ENCODE peak calls at places on chromosomes 3 and 15, in six cellular contexts. One of them, this sample, is unnamed. For H3K4me1, the result is how much of the 10 kb centered on the place peaks cover.

GRCh38 chr3:172918165-172918564 is 167.6 kb downstream of the ECT2 start:
- DNase-seq in effector memory CD4-positive, alpha-beta T cell: no peak
- DNase-seq in upper lobe of right lung: no peak
- DNase-seq in uterus: no peak
- DNase-seq in foreskin keratinocyte: no peak
- DNase-seq in naive thymus-derived CD4-positive, alpha-beta T cell: no peak
- DNase-seq in this sample: no peak

GRCh38 chr3:47342812-47343211 is 38.0 kb upstream of the PTPN23 start:
- DNase-seq in effector memory CD4-positive, alpha-beta T cell: no peak
- DNase-seq in upper lobe of right lung: no peak
- DNase-seq in uterus: no peak
- DNase-seq in foreskin keratinocyte: no peak
- DNase-seq in naive thymus-derived CD4-positive, alpha-beta T cell: no peak
- DNase-seq in this sample: no peak

GRCh38 chr3:186955898-186956696 is 25.8 kb downstream of the ST6GAL1 start:
- DNase-seq in effector memory CD4-positive, alpha-beta T cell: no peak
- DNase-seq in upper lobe of right lung: no peak
- DNase-seq in uterus: no peak
- DNase-seq in foreskin keratinocyte: no peak
- DNase-seq in naive thymus-derived CD4-positive, alpha-beta T cell: no peak
- DNase-seq in this sample: no peak

GRCh38 chr15:49438970-49439631 is 16.1 kb downstream of the FGF7 start:
- DNase-seq in effector memory CD4-positive, alpha-beta T cell: no peak
- DNase-seq in upper lobe of right lung: no peak
- DNase-seq in uterus: peak
- DNase-seq in foreskin keratinocyte: no peak
- DNase-seq in naive thymus-derived CD4-positive, alpha-beta T cell: no peak
- DNase-seq in this sample: peak

GRCh38 chr15:39642011-39642640 is 61.2 kb downstream of the THBS1 start:
- DNase-seq in effector memory CD4-positive, alpha-beta T cell: no peak
- DNase-seq in upper lobe of right lung: no peak
- DNase-seq in uterus: no peak
- DNase-seq in foreskin keratinocyte: peak
- DNase-seq in naive thymus-derived CD4-positive, alpha-beta T cell: no peak
- DNase-seq in this sample: no peak

GRCh38 chr3:66115858-66116654 is 77.3 kb upstream of the MAGI1 start:
- DNase-seq in effector memory CD4-positive, alpha-beta T cell: no peak
- DNase-seq in upper lobe of right lung: no peak
- DNase-seq in uterus: peak
- DNase-seq in foreskin keratinocyte: peak
- DNase-seq in naive thymus-derived CD4-positive, alpha-beta T cell: no peak
- DNase-seq in this sample: no peak

GRCh38 chr3:84680700-84681099 is 278.1 kb upstream of the CADM2 start:
- DNase-seq in effector memory CD4-positive, alpha-beta T cell: no peak
- DNase-seq in upper lobe of right lung: no peak
- DNase-seq in uterus: no peak
- DNase-seq in foreskin keratinocyte: no peak
- DNase-seq in naive thymus-derived CD4-positive, alpha-beta T cell: no peak
- DNase-seq in this sample: no peak

GRCh38 chr3:138725116-138725515 is 109.6 kb downstream of the PIK3CB start:
- DNase-seq in effector memory CD4-positive, alpha-beta T cell: no peak
- DNase-seq in upper lobe of right lung: no peak
- DNase-seq in uterus: no peak
- DNase-seq in foreskin keratinocyte: no peak
- DNase-seq in naive thymus-derived CD4-positive, alpha-beta T cell: no peak
- DNase-seq in this sample: no peak

GRCh38 chr3:32733631-32734229 is 48.7 kb downstream of the CNOT10 start:
- DNase-seq in effector memory CD4-positive, alpha-beta T cell: no peak
- DNase-seq in upper lobe of right lung: no peak
- DNase-seq in uterus: no peak
- DNase-seq in foreskin keratinocyte: no peak
- DNase-seq in naive thymus-derived CD4-positive, alpha-beta T cell: peak
- DNase-seq in this sample: no peak

GRCh38 chr15:81108427-81108826 is 25.6 kb upstream of the CFAP161 start:
- DNase-seq in effector memory CD4-positive, alpha-beta T cell: no peak
- DNase-seq in upper lobe of right lung: no peak
- DNase-seq in uterus: no peak
- DNase-seq in foreskin keratinocyte: no peak
- DNase-seq in naive thymus-derived CD4-positive, alpha-beta T cell: no peak
- DNase-seq in this sample: no peak

GRCh38 chr3:144142151-144142855 is 170.7 kb downstream of the DIPK2A start:
- DNase-seq in effector memory CD4-positive, alpha-beta T cell: no peak
- DNase-seq in upper lobe of right lung: no peak
- DNase-seq in uterus: peak
- DNase-seq in foreskin keratinocyte: peak
- DNase-seq in naive thymus-derived CD4-positive, alpha-beta T cell: no peak
- DNase-seq in this sample: peak

GRCh38 chr15:26879770-26880169 is 12.9 kb downstream of the GABRA5 start:
- DNase-seq in effector memory CD4-positive, alpha-beta T cell: no peak
- DNase-seq in upper lobe of right lung: no peak
- DNase-seq in uterus: no peak
- DNase-seq in foreskin keratinocyte: no peak
- DNase-seq in naive thymus-derived CD4-positive, alpha-beta T cell: no peak
- DNase-seq in this sample: no peak

GRCh38 chr3:16808393-16809107 is 76.2 kb upstream of the PLCL2 start:
- DNase-seq in effector memory CD4-positive, alpha-beta T cell: no peak
- DNase-seq in upper lobe of right lung: no peak
- DNase-seq in uterus: no peak
- DNase-seq in foreskin keratinocyte: no peak
- DNase-seq in naive thymus-derived CD4-positive, alpha-beta T cell: no peak
- DNase-seq in this sample: no peak

GRCh38 chr3:13203398-13204176 is 130.4 kb upstream of the IQSEC1 start:
- DNase-seq in effector memory CD4-positive, alpha-beta T cell: no peak
- DNase-seq in upper lobe of right lung: peak
- DNase-seq in uterus: no peak
- DNase-seq in foreskin keratinocyte: no peak
- DNase-seq in naive thymus-derived CD4-positive, alpha-beta T cell: no peak
- DNase-seq in this sample: no peak

GRCh38 chr3:97297032-97297431 is 467.5 kb upstream of the ARL6 start:
- DNase-seq in effector memory CD4-positive, alpha-beta T cell: no peak
- DNase-seq in upper lobe of right lung: no peak
- DNase-seq in uterus: no peak
- DNase-seq in foreskin keratinocyte: no peak
- DNase-seq in naive thymus-derived CD4-positive, alpha-beta T cell: no peak
- DNase-seq in this sample: no peak

GRCh38 chr3:59545369-59545768 is 495.5 kb upstream of the CFAP20DC start:
- DNase-seq in effector memory CD4-positive, alpha-beta T cell: no peak
- DNase-seq in upper lobe of right lung: no peak
- DNase-seq in uterus: no peak
- DNase-seq in foreskin keratinocyte: no peak
- DNase-seq in naive thymus-derived CD4-positive, alpha-beta T cell: no peak
- DNase-seq in this sample: no peak

GRCh38 chr15:68410466-68411200 is 21.3 kb downstream of the ITGA11 start:
- DNase-seq in effector memory CD4-positive, alpha-beta T cell: no peak
- DNase-seq in upper lobe of right lung: peak
- DNase-seq in uterus: peak
- DNase-seq in foreskin keratinocyte: no peak
- DNase-seq in naive thymus-derived CD4-positive, alpha-beta T cell: no peak
- DNase-seq in this sample: no peak

GRCh38 chr15:77027697-77028450 is 32.9 kb downstream of the PSTPIP1 start:
- DNase-seq in effector memory CD4-positive, alpha-beta T cell: no peak
- DNase-seq in upper lobe of right lung: peak
- DNase-seq in uterus: peak
- DNase-seq in foreskin keratinocyte: no peak
- DNase-seq in naive thymus-derived CD4-positive, alpha-beta T cell: no peak
- DNase-seq in this sample: no peak

GRCh38 chr15:77028451-77029165 is 33.7 kb downstream of the PSTPIP1 start:
- DNase-seq in effector memory CD4-positive, alpha-beta T cell: no peak
- DNase-seq in upper lobe of right lung: peak
- DNase-seq in uterus: no peak
- DNase-seq in foreskin keratinocyte: no peak
- DNase-seq in naive thymus-derived CD4-positive, alpha-beta T cell: no peak
- DNase-seq in this sample: no peak

GRCh38 chr15:77026501-77027110 is 31.7 kb downstream of the PSTPIP1 start:
- DNase-seq in effector memory CD4-positive, alpha-beta T cell: no peak
- DNase-seq in upper lobe of right lung: peak
- DNase-seq in uterus: no peak
- DNase-seq in foreskin keratinocyte: no peak
- DNase-seq in naive thymus-derived CD4-positive, alpha-beta T cell: no peak
- DNase-seq in this sample: no peak

GRCh38 chr15:77025941-77026411 is 31.1 kb downstream of the PSTPIP1 start:
- DNase-seq in effector memory CD4-positive, alpha-beta T cell: no peak
- DNase-seq in upper lobe of right lung: peak
- DNase-seq in uterus: no peak
- DNase-seq in foreskin keratinocyte: no peak
- DNase-seq in naive thymus-derived CD4-positive, alpha-beta T cell: no peak
- DNase-seq in this sample: peak

GRCh38 chr15:77027111-77027696 is 32.3 kb downstream of the PSTPIP1 start:
- DNase-seq in effector memory CD4-positive, alpha-beta T cell: no peak
- DNase-seq in upper lobe of right lung: peak
- DNase-seq in uterus: no peak
- DNase-seq in foreskin keratinocyte: no peak
- DNase-seq in naive thymus-derived CD4-positive, alpha-beta T cell: no peak
- DNase-seq in this sample: peak
- H3K4me1 ChIP-seq in effector memory CD4-positive, alpha-beta T cell: under half
- H3K4me1 ChIP-seq in upper lobe of right lung: under half
- H3K4me1 ChIP-seq in uterus: under half
- H3K4me1 ChIP-seq in foreskin keratinocyte: under half
- H3K4me1 ChIP-seq in naive thymus-derived CD4-positive, alpha-beta T cell: under half
- H3K4me1 ChIP-seq in this sample: under half

DNA sequence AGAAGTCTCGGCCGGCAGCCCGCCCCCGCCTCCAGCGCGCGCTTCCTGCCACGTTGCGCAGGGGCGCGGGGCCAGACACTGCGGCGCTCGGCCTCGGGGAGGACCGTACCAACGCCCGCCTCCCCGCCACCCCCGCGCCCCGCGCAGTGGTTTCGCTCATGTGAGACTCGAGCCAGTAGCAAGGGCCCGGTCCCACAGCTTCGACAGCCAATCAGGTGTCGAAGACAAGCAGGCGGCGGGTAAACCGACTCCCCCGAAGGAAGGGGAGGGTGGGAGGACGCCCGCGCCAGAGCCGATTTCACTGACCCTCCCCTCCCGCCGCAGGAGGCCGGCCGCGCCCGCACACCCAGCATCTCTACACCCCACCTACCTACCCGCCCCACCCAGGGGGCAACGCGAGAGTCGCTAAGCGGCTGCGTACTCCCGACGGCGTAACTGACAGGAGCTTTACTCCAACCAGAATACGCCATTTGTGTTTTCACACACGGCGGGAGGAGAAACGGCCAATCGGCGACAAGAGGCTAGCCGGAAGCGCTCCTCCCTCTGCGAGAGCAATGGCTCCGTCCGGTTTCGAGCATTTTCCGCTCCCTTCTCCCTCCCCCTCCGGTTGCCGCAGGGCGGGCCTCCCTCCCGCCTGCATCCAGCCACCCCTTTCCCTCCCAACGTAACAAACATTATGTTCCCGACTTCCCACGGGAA is 634 bp upstream of the SETD5 start:
- DNase-seq in effector memory CD4-positive, alpha-beta T cell: peak
- DNase-seq in upper lobe of right lung: peak
- DNase-seq in uterus: peak
- DNase-seq in foreskin keratinocyte: peak
- DNase-seq in naive thymus-derived CD4-positive, alpha-beta T cell: peak
- DNase-seq in this sample: peak
- H3K4me1 ChIP-seq in effector memory CD4-positive, alpha-beta T cell: under half
- H3K4me1 ChIP-seq in upper lobe of right lung: half or more
- H3K4me1 ChIP-seq in uterus: under half
- H3K4me1 ChIP-seq in foreskin keratinocyte: under half
- H3K4me1 ChIP-seq in naive thymus-derived CD4-positive, alpha-beta T cell: under half
- H3K4me1 ChIP-seq in this sample: under half

GRCh38 chr3:127774647-127775046 is 47.7 kb downstream of the MGLL start:
- DNase-seq in effector memory CD4-positive, alpha-beta T cell: no peak
- DNase-seq in upper lobe of right lung: no peak
- DNase-seq in uterus: no peak
- DNase-seq in foreskin keratinocyte: no peak
- DNase-seq in naive thymus-derived CD4-positive, alpha-beta T cell: no peak
- DNase-seq in this sample: no peak

GRCh38 chr3:127772273-127772672 is 50.0 kb downstream of the MGLL start:
- DNase-seq in effector memory CD4-positive, alpha-beta T cell: no peak
- DNase-seq in upper lobe of right lung: peak
- DNase-seq in uterus: no peak
- DNase-seq in foreskin keratinocyte: no peak
- DNase-seq in naive thymus-derived CD4-positive, alpha-beta T cell: no peak
- DNase-seq in this sample: peak

GRCh38 chr3:127772776-127773751 is 49.3 kb downstream of the MGLL start:
- DNase-seq in effector memory CD4-positive, alpha-beta T cell: no peak
- DNase-seq in upper lobe of right lung: no peak
- DNase-seq in uterus: no peak
- DNase-seq in foreskin keratinocyte: no peak
- DNase-seq in naive thymus-derived CD4-positive, alpha-beta T cell: no peak
- DNase-seq in this sample: no peak

GRCh38 chr3:127775398-127776109 is 46.8 kb downstream of the MGLL start:
- DNase-seq in effector memory CD4-positive, alpha-beta T cell: no peak
- DNase-seq in upper lobe of right lung: peak
- DNase-seq in uterus: peak
- DNase-seq in foreskin keratinocyte: no peak
- DNase-seq in naive thymus-derived CD4-positive, alpha-beta T cell: no peak
- DNase-seq in this sample: peak

GRCh38 chr3:127773752-127774395 is 48.4 kb downstream of the MGLL start:
- DNase-seq in effector memory CD4-positive, alpha-beta T cell: no peak
- DNase-seq in upper lobe of right lung: peak
- DNase-seq in uterus: no peak
- DNase-seq in foreskin keratinocyte: no peak
- DNase-seq in naive thymus-derived CD4-positive, alpha-beta T cell: no peak
- DNase-seq in this sample: no peak
- H3K4me1 ChIP-seq in effector memory CD4-positive, alpha-beta T cell: under half
- H3K4me1 ChIP-seq in upper lobe of right lung: under half
- H3K4me1 ChIP-seq in uterus: under half
- H3K4me1 ChIP-seq in foreskin keratinocyte: under half
- H3K4me1 ChIP-seq in naive thymus-derived CD4-positive, alpha-beta T cell: under half
- H3K4me1 ChIP-seq in this sample: under half

DNA sequence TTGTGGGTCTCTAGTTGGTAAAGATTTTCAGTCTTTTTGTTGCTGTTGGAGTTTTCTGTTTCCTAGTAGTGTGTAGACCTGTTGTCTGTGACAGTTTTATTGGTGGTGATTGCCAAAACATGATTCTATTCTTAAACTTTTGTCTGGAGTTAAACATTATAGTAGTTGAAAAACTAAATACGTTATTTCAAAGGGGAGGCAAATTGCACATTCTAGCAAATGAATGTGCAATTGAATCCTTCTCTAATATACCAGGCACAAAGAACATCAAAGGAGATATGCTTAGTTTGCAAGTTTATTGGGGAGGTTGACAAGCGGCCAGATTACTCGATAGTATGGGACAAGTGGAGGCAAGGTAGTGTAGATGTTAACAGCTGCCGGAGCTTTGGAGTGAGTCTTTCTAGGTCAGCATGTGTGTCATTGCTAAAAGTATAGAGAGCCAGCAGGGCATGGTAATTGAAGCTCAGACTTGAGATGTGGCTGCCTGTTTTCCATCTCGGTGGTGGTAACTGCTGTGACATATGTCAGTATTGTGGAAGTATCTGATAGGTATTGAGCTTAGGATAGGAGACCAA is 20.6 kb downstream of the CHD2 start:
- DNase-seq in effector memory CD4-positive, alpha-beta T cell: no peak
- DNase-seq in upper lobe of right lung: no peak
- DNase-seq in uterus: no peak
- DNase-seq in foreskin keratinocyte: no peak
- DNase-seq in naive thymus-derived CD4-positive, alpha-beta T cell: no peak
- DNase-seq in this sample: no peak
- H3K4me1 ChIP-seq in effector memory CD4-positive, alpha-beta T cell: under half
- H3K4me1 ChIP-seq in upper lobe of right lung: half or more
- H3K4me1 ChIP-seq in uterus: under half
- H3K4me1 ChIP-seq in foreskin keratinocyte: under half
- H3K4me1 ChIP-seq in naive thymus-derived CD4-positive, alpha-beta T cell: half or more
- H3K4me1 ChIP-seq in this sample: under half

GRCh38 chr3:42656680-42657610 is 3.4 kb downstream of the ZBTB47 start:
- DNase-seq in effector memory CD4-positive, alpha-beta T cell: no peak
- DNase-seq in upper lobe of right lung: no peak
- DNase-seq in uterus: no peak
- DNase-seq in foreskin keratinocyte: no peak
- DNase-seq in naive thymus-derived CD4-positive, alpha-beta T cell: no peak
- DNase-seq in this sample: peak
- H3K4me1 ChIP-seq in effector memory CD4-positive, alpha-beta T cell: under half
- H3K4me1 ChIP-seq in upper lobe of right lung: under half
- H3K4me1 ChIP-seq in uterus: under half
- H3K4me1 ChIP-seq in foreskin keratinocyte: under half
- H3K4me1 ChIP-seq in naive thymus-derived CD4-positive, alpha-beta T cell: under half
- H3K4me1 ChIP-seq in this sample: under half

This sample was measured in right cardiac atrium.